ENCODE peak calls at places on chromosomes 3 and 15, in six cellular contexts. W is fibroblast of lung, V is astrocyte, A is mesothelial cell of epicardium, I is GM12865, D is spleen. Q is an unnamed sample.
A peak's percentile ranks its signal among the peaks of the same experiment; 100 is the strongest.

GRCh38 chr3:56836276-56837163 is 34.8 kb upstream of the ARHGEF3 start:
- DNase-seq in A (no peak), I (no peak), D (no peak), W (peak; percentile 59), V (peak; percentile 48), Q (no peak)

GRCh38 chr3:66425032-66425431 is 75.8 kb downstream of the LRIG1 start:
- DNase-seq in D (no peak), I (no peak), A (no peak), V (no peak), W (no peak), Q (peak; percentile 58)

GRCh38 chr3:114377426-114377825 is 83.6 kb downstream of the TIGIT start:
- DNase-seq in A (no peak), W (peak; percentile 36), V (no peak), I (no peak), D (no peak), Q (no peak)

GRCh38 chr3:57120040-57120802 is 44.9 kb downstream of the IL17RD start:
- DNase-seq in W (peak; percentile 12), D (no peak), I (no peak), V (no peak), A (no peak), Q (no peak)

GRCh38 chr3:135623558-135623957 is 342.0 kb upstream of the PPP2R3A start:
- DNase-seq in D (no peak), A (no peak), V (no peak), I (no peak), W (no peak), Q (no peak)

GRCh38 chr3:143124683-143125520 is 5.3 kb downstream of the CHST2 start:
- DNase-seq in I (no peak), V (no peak), A (no peak), W (no peak), D (no peak), Q (no peak)

GRCh38 chr3:127053979-127054378 is 71.1 kb downstream of the PLXNA1 start:
- DNase-seq in V (no peak), D (peak; percentile 41), I (no peak), A (no peak), W (no peak), Q (peak; percentile 11)

GRCh38 chr15:63244399-63244798 is 33.0 kb upstream of the APH1B start:
- DNase-seq in V (peak; percentile 85), A (no peak), W (peak; percentile 88), D (no peak), I (no peak), Q (no peak)

GRCh38 chr3:160169139-160169830 is 55.9 kb upstream of the C3orf80 start:
- DNase-seq in D (no peak), V (peak; percentile 98), I (no peak), W (peak; percentile 98), A (no peak), Q (no peak)

GRCh38 chr3:5194801-5195509 is 7.4 kb downstream of the EDEM1 start:
- DNase-seq in D (no peak), V (peak; percentile 91), W (peak; percentile 93), A (no peak), I (peak; percentile 70), Q (no peak)

GRCh38 chr15:97235285-97235985 is 725.1 kb upstream of the ARRDC4 start:
- DNase-seq in V (peak; percentile 9), A (peak; percentile 27), D (no peak), W (peak; percentile 30), I (peak; percentile 21), Q (peak; percentile 77)

GRCh38 chr3:130971208-130971607 is 55.4 kb downstream of the ASTE1 start:
- DNase-seq in D (no peak), V (peak; percentile 41), I (no peak), W (peak; percentile 50), A (no peak), Q (no peak)

GRCh38 chr15:66145242-66146182 is 108.0 kb downstream of the MEGF11 start:
- DNase-seq in A (no peak), V (peak; percentile 2), W (peak; percentile 3), D (no peak), I (no peak), Q (no peak)

GRCh38 chr15:82093325-82093724 is 47.5 kb upstream of the MEX3B start:
- DNase-seq in V (no peak), I (no peak), A (no peak), D (no peak), W (no peak), Q (no peak)

GRCh38 chr15:92164327-92165000 is 229.2 kb upstream of the ST8SIA2 start:
- DNase-seq in D (no peak), W (peak; percentile 90), V (peak; percentile 88), I (no peak), A (no peak), Q (no peak)

GRCh38 chr3:159859836-159860235 is 128.8 kb upstream of the IL12A start:
- DNase-seq in D (no peak), I (no peak), A (no peak), W (no peak), V (no peak), Q (no peak)

GRCh38 chr3:171901615-171902312 is 58.6 kb downstream of the TMEM212 start:
- DNase-seq in A (no peak), D (no peak), V (no peak), W (no peak), I (no peak), Q (no peak)

GRCh38 chr3:127628788-127629456 is at the start of gene PODXL2:
- DNase-seq in I (peak; percentile 53), A (peak; percentile 56), W (peak; percentile 70), V (peak; percentile 48), D (peak; percentile 84), Q (no peak)

GRCh38 chr15:58136731-58137130 is 1.4 kb upstream of the AQP9 start:
- DNase-seq in D (no peak), A (no peak), I (no peak), V (no peak), W (no peak), Q (no peak)

GRCh38 chr3:129575987-129576364 is 30.5 kb downstream of the PLXND1 start:
- DNase-seq in D (no peak), W (no peak), I (no peak), A (no peak), V (no peak), Q (no peak)

GRCh38 chr3:30203301-30203700 is 403.1 kb upstream of the TGFBR2 start:
- DNase-seq in A (no peak), W (peak; percentile 79), I (no peak), V (peak; percentile 70), D (no peak), Q (no peak)

GRCh38 chr3:197137741-197138140 is 108.1 kb upstream of the MELTF start:
- DNase-seq in V (no peak), D (peak; percentile 74), W (no peak), A (no peak), I (no peak), Q (no peak)

GRCh38 chr3:39125837-39126500 is 18.5 kb downstream of the TTC21A start:
- DNase-seq in I (no peak), W (peak; percentile 44), D (peak; percentile 42), A (no peak), V (no peak), Q (no peak)

GRCh38 chr3:54713455-54713854 is 214.4 kb downstream of the LRTM1 start:
- DNase-seq in A (no peak), V (no peak), I (no peak), W (no peak), D (no peak), Q (no peak)

GRCh38 chr3:4060064-4060463 is 243.1 kb upstream of the SETMAR start:
- DNase-seq in V (peak; percentile 12), D (no peak), A (no peak), W (peak; percentile 31), I (no peak), Q (no peak)

GRCh38 chr15:98753726-98754125 is 105.4 kb downstream of the IGF1R start:
- DNase-seq in D (no peak), A (no peak), V (no peak), W (no peak), I (no peak), Q (no peak)

DNA sequence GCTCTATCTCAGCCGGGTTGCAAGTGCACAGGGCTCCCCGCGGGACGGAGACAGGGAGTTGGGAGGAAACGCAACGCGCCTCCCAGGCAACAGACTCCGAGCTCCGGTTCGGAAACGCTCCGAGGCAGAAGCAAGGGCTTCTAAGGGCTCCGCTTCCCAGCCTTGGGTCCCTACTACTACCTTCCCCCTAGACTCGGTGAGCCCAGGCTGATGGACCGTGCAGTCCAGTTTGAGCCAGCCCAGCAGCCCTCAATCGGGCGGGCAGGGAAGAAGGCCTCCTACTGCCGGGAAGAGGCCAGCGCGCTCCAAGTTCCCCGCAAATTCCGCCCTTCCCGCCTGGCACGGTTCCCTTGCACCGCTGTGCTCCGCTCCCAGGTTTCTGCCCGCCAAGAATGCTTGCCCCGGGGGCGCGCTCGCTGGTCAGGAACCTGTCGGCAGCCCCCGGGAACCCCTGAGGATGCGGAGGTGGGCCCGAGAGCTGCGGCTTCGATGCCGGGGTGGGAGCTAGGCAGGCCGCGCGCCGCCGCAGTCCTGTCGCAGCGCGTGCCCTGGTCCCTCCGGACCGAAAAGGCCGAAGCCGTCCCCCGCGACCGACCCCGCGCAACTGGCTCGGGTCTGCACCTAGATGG is 728 bp downstream of the TRANK1 start:
- DNase-seq in V (peak; percentile 52), A (peak; percentile 48), D (peak; percentile 89), W (peak; percentile 69), I (peak; percentile 22), Q (no peak)
- TF ChIP-seq CTCF in V (no peak), A (no peak), D (no peak), W (peak; percentile 20), I (no peak), Q (peak; percentile 18)

DNA sequence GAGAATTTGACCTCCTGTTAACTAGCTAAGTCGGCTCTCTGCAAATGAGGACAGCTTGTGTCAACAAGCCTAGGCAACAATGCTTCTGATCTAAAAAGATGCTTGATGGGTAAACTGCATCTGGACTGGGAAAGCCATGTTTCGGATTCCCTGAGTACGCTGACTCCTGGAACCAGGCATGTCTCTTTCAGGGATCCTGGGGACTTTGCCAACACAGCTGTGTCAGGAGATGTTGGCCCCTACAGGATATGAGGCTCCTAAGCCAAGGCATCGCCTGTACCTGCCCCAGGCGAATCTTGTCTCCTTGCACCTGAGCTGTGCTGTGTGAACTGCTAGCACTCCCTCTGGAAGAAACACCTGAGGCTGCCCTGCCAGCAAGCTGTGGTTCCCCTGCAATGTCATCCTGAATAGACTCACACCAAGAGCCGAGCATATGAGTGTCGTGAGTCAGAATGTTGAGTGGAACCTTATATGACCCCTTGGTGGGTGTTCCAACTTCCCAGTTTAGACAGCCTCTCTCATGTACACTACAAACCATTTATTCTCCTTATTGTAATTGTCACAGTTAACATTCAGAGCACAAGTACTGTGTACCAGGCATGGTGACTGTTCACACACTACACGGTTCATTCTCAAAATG is 17.0 kb downstream of the EOGT start:
- DNase-seq in A (no peak), V (peak; percentile 75), I (no peak), D (no peak), W (peak; percentile 78), Q (no peak)
- TF ChIP-seq CTCF in A (no peak), V (no peak), I (no peak), D (no peak), W (no peak), Q (no peak)

GRCh38 chr15:78004919-78005634 is 72.4 kb downstream of the TBC1D2B start:
- DNase-seq in I (no peak), A (no peak), W (peak; percentile 90), D (no peak), V (peak; percentile 85), Q (peak; percentile 68)
- TF ChIP-seq CTCF in I (no peak), A (no peak), W (peak; percentile 44), D (no peak), V (no peak), Q (no peak)

DNA sequence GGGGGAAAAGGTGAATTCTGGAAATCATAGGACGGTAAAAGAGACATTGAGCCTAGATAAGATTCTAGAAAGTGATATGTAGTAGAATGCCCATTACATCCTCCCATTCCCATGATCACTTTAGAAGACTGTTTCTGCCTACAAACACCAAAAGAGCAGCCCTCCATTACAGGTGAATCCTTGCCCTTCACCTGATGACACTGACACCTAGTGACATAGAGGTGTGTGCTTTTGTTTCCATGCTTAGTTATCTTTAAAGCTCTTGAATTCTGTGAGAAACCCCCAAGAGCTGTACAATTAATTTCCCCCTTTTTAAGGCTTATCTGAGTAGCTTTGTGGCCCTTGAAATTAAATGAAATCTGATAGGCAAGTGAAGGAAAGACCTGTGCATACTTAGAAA is 8.3 kb upstream of the BBX start:
- DNase-seq in V (no peak), I (no peak), W (no peak), D (no peak), A (no peak), Q (no peak)
- TF ChIP-seq CTCF in V (no peak), I (no peak), W (no peak), D (no peak), A (no peak), Q (no peak)